ENCODE peak calls at places on chromosome 22, in seven cellular contexts. One of them, this sample, is unnamed.

GRCh38 chr22:27170491-27170890 is 513.1 kb downstream of the MIAT start:
- DNase-seq in GM10248: no peak
- DNase-seq in stimulated activated CD4-positive, alpha-beta T cell treated with anti-CD3 and anti-CD28 coated beads, Interleukin-15, amount 100 ng/mL, for 1 hour: no peak
- DNase-seq in sigmoid colon: peak
- DNase-seq in left lobe of liver: no peak
- DNase-seq in activated CD4-positive, alpha-beta memory T cell treated with anti-CD3 and anti-CD28 coated beads, Interleukin-2, amount 10 ng/mL, durations not matched to agents 7 days and 5 days: no peak
- DNase-seq in T-helper 2 cell: no peak
- DNase-seq in this sample: no peak

GRCh38 chr22:23213581-23214341 is 33.5 kb downstream of the BCR start:
- DNase-seq in GM10248: no peak
- DNase-seq in stimulated activated CD4-positive, alpha-beta T cell treated with anti-CD3 and anti-CD28 coated beads, Interleukin-15, amount 100 ng/mL, for 1 hour: no peak
- DNase-seq in left lobe of liver: no peak
- DNase-seq in activated CD4-positive, alpha-beta memory T cell treated with anti-CD3 and anti-CD28 coated beads, Interleukin-2, amount 10 ng/mL, durations not matched to agents 7 days and 5 days: no peak
- DNase-seq in T-helper 2 cell: no peak
- DNase-seq in sigmoid colon: no peak
- DNase-seq in this sample: no peak

GRCh38 chr22:36443198-36443770 is 38.2 kb downstream of the TXN2 start:
- DNase-seq in activated CD4-positive, alpha-beta memory T cell treated with anti-CD3 and anti-CD28 coated beads, Interleukin-2, amount 10 ng/mL, durations not matched to agents 7 days and 5 days: no peak
- DNase-seq in stimulated activated CD4-positive, alpha-beta T cell treated with anti-CD3 and anti-CD28 coated beads, Interleukin-15, amount 100 ng/mL, for 1 hour: no peak
- DNase-seq in left lobe of liver: no peak
- DNase-seq in sigmoid colon: no peak
- DNase-seq in T-helper 2 cell: no peak
- DNase-seq in GM10248: no peak
- DNase-seq in this sample: no peak

GRCh38 chr22:46012881-46013281 is 35.9 kb upstream of the WNT7B start:
- DNase-seq in GM10248: no peak
- DNase-seq in activated CD4-positive, alpha-beta memory T cell treated with anti-CD3 and anti-CD28 coated beads, Interleukin-2, amount 10 ng/mL, durations not matched to agents 7 days and 5 days: no peak
- DNase-seq in T-helper 2 cell: no peak
- DNase-seq in stimulated activated CD4-positive, alpha-beta T cell treated with anti-CD3 and anti-CD28 coated beads, Interleukin-15, amount 100 ng/mL, for 1 hour: no peak
- DNase-seq in left lobe of liver: no peak
- DNase-seq in sigmoid colon: no peak
- DNase-seq in this sample: no peak

GRCh38 chr22:29004647-29005371 is 56.8 kb downstream of the C22orf31 start:
- DNase-seq in T-helper 2 cell: no peak
- DNase-seq in GM10248: no peak
- DNase-seq in sigmoid colon: no peak
- DNase-seq in left lobe of liver: peak
- DNase-seq in stimulated activated CD4-positive, alpha-beta T cell treated with anti-CD3 and anti-CD28 coated beads, Interleukin-15, amount 100 ng/mL, for 1 hour: no peak
- DNase-seq in activated CD4-positive, alpha-beta memory T cell treated with anti-CD3 and anti-CD28 coated beads, Interleukin-2, amount 10 ng/mL, durations not matched to agents 7 days and 5 days: no peak
- DNase-seq in this sample: no peak

GRCh38 chr22:27952779-27953178 is 33.7 kb upstream of the PITPNB start:
- DNase-seq in activated CD4-positive, alpha-beta memory T cell treated with anti-CD3 and anti-CD28 coated beads, Interleukin-2, amount 10 ng/mL, durations not matched to agents 7 days and 5 days: no peak
- DNase-seq in sigmoid colon: no peak
- DNase-seq in stimulated activated CD4-positive, alpha-beta T cell treated with anti-CD3 and anti-CD28 coated beads, Interleukin-15, amount 100 ng/mL, for 1 hour: no peak
- DNase-seq in left lobe of liver: no peak
- DNase-seq in T-helper 2 cell: no peak
- DNase-seq in GM10248: no peak
- DNase-seq in this sample: no peak

GRCh38 chr22:33083212-33083611 is 25.0 kb upstream of the SYN3 start:
- DNase-seq in GM10248: peak
- DNase-seq in activated CD4-positive, alpha-beta memory T cell treated with anti-CD3 and anti-CD28 coated beads, Interleukin-2, amount 10 ng/mL, durations not matched to agents 7 days and 5 days: no peak
- DNase-seq in left lobe of liver: no peak
- DNase-seq in stimulated activated CD4-positive, alpha-beta T cell treated with anti-CD3 and anti-CD28 coated beads, Interleukin-15, amount 100 ng/mL, for 1 hour: no peak
- DNase-seq in T-helper 2 cell: no peak
- DNase-seq in sigmoid colon: no peak
- DNase-seq in this sample: no peak

GRCh38 chr22:37870273-37870672 is 21.1 kb downstream of the EIF3L start:
- DNase-seq in GM10248: no peak
- DNase-seq in left lobe of liver: no peak
- DNase-seq in T-helper 2 cell: no peak
- DNase-seq in sigmoid colon: no peak
- DNase-seq in stimulated activated CD4-positive, alpha-beta T cell treated with anti-CD3 and anti-CD28 coated beads, Interleukin-15, amount 100 ng/mL, for 1 hour: no peak
- DNase-seq in activated CD4-positive, alpha-beta memory T cell treated with anti-CD3 and anti-CD28 coated beads, Interleukin-2, amount 10 ng/mL, durations not matched to agents 7 days and 5 days: no peak
- DNase-seq in this sample: no peak

GRCh38 chr22:43262990-43263644 is 76.2 kb upstream of the TTLL12 start:
- DNase-seq in stimulated activated CD4-positive, alpha-beta T cell treated with anti-CD3 and anti-CD28 coated beads, Interleukin-15, amount 100 ng/mL, for 1 hour: no peak
- DNase-seq in GM10248: peak
- DNase-seq in left lobe of liver: peak
- DNase-seq in sigmoid colon: no peak
- DNase-seq in T-helper 2 cell: peak
- DNase-seq in activated CD4-positive, alpha-beta memory T cell treated with anti-CD3 and anti-CD28 coated beads, Interleukin-2, amount 10 ng/mL, durations not matched to agents 7 days and 5 days: peak
- DNase-seq in this sample: peak

This sample was measured in activated T-helper 9 cell treated with anti-CD3 and anti-CD28 coated beads, Interleukin-2, amount 50 U/mL, for 16 hours.